ENCODE peak calls at places on chromosomes 11 and 22, in seven cellular contexts. R, V, J, E, B, F and S are unnamed samples.

GRCh38 chr22:38097557-38098409 is 12.7 kb downstream of the BAIAP2L2 start:
- DNase-seq in R (no peak), V (no peak), J (no peak), E (no peak), B (peak; percentile 95), F (no peak), S (peak; percentile 94)

GRCh38 chr11:6300325-6300724 is 20.0 kb downstream of the CAVIN3 start:
- DNase-seq in R (no peak), V (no peak), J (no peak), E (no peak), B (no peak), F (no peak), S (no peak)

GRCh38 chr11:43942651-43943356 is 367 bp downstream of the C11orf96 start:
- DNase-seq in R (no peak), V (peak; percentile 54), J (no peak), E (peak; percentile 43), B (peak; percentile 79), F (no peak), S (no peak)

GRCh38 chr22:44357296-44357961 is 44.7 kb upstream of the SHISAL1 start:
- DNase-seq in R (no peak), V (no peak), J (no peak), E (no peak), B (peak; percentile 64), F (no peak), S (peak; percentile 53)

GRCh38 chr22:19815093-19815822 is 39.4 kb downstream of the GNB1L start:
- DNase-seq in R (no peak), V (no peak), J (no peak), E (no peak), B (peak; percentile 10), F (no peak), S (no peak)

GRCh38 chr11:57277845-57278720 is 41.0 kb upstream of the APLNR start:
- DNase-seq in R (peak; percentile 59), V (peak; percentile 60), J (no peak), E (no peak), B (peak; percentile 93), F (peak; percentile 75), S (peak; percentile 92)

GRCh38 chr22:42857845-42858481 is 890 bp upstream of the ARFGAP3 start:
- DNase-seq in R (no peak), V (no peak), J (no peak), E (no peak), B (no peak), F (no peak), S (no peak)

GRCh38 chr11:81963018-81963417 is 770.6 kb downstream of the FAM181B start:
- DNase-seq in R (no peak), V (peak; percentile 3), J (no peak), E (peak; percentile 15), B (no peak), F (no peak), S (peak; percentile 23)

GRCh38 chr11:123493393-123494063 is 63.5 kb downstream of the GRAMD1B start:
- DNase-seq in R (no peak), V (no peak), J (no peak), E (no peak), B (peak; percentile 64), F (no peak), S (peak; percentile 76)

GRCh38 chr22:20418211-20418788 is 19.3 kb downstream of the SCARF2 start:
- DNase-seq in R (peak; percentile 64), V (peak; percentile 75), J (peak; percentile 31), E (peak; percentile 75), B (peak; percentile 92), F (peak; percentile 85), S (peak; percentile 85)

GRCh38 chr22:37647928-37648327 is 8.5 kb downstream of the SH3BP1 start:
- DNase-seq in R (no peak), V (peak; percentile 80), J (no peak), E (no peak), B (no peak), F (no peak), S (no peak)

GRCh38 chr11:30260813-30261212 is 30.0 kb downstream of the FSHB start:
- DNase-seq in R (no peak), V (no peak), J (no peak), E (no peak), B (no peak), F (no peak), S (no peak)

GRCh38 chr22:22934543-22935055 is 47.0 kb downstream of the IGLL5 start:
- DNase-seq in R (no peak), V (no peak), J (no peak), E (no peak), B (no peak), F (no peak), S (no peak)
- H3K4me3 ChIP-seq in R (no peak overlapping the region), V (no peak overlapping the region), J (no peak overlapping the region), E (no peak overlapping the region), B (no peak overlapping the region), F (no peak overlapping the region), S (no peak overlapping the region)

GRCh38 chr11:120776683-120777010 is 247.3 kb upstream of the TBCEL start:
- DNase-seq in R (no peak), V (no peak), J (no peak), E (no peak), B (peak; percentile 70), F (no peak), S (no peak)

GRCh38 chr11:120774591-120775386 is 249.1 kb upstream of the TBCEL start:
- DNase-seq in R (no peak), V (no peak), J (no peak), E (no peak), B (peak; percentile 37), F (no peak), S (peak; percentile 20)

GRCh38 chr11:120775986-120776682 is 247.8 kb upstream of the TBCEL start:
- DNase-seq in R (no peak), V (no peak), J (no peak), E (no peak), B (peak; percentile 77), F (no peak), S (peak; percentile 71)

GRCh38 chr11:120771551-120772060 is 252.3 kb upstream of the TBCEL start:
- DNase-seq in R (no peak), V (no peak), J (no peak), E (no peak), B (peak; percentile 48), F (no peak), S (no peak)

DNA sequence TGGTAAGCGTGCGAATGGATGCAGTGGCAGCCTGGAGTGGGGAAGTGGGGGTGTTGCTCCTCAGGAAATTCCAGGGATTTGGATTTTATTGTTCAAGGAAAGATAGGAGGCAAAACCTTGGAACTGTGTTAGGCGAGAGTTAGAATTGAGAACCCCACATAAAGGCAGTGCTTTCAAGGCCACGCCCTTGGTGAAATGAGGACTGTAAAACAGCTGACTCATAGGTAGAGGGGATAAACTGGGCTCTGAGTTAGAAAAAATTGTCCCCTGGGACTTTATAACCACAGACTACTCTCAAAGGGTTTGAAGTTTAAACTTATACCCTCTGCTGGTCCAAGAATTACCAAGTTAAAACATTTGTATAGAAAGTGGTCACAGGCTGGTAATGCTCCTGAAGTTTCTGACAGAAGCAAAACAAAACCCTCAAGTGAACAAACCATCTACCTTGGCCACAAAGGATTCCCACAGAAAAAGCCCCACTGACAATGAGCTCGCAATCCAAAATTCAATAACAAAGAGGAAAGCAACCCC is 250.3 kb upstream of the TBCEL start:
- DNase-seq in R (no peak), V (peak; percentile 4), J (no peak), E (peak; percentile 18), B (peak; percentile 10), F (no peak), S (no peak)
- H3K4me3 ChIP-seq in R (no peak overlapping the region), V (no peak overlapping the region), J (no peak overlapping the region), E (no peak overlapping the region), B (no peak overlapping the region), F (no peak overlapping the region), S (no peak overlapping the region)

GRCh38 chr22:46589141-46589748 is 30.9 kb upstream of the GRAMD4 start:
- DNase-seq in R (no peak), V (no peak), J (no peak), E (no peak), B (peak; percentile 44), F (no peak), S (no peak)

GRCh38 chr22:46589871-46590271 is 30.3 kb upstream of the GRAMD4 start:
- DNase-seq in R (no peak), V (no peak), J (no peak), E (no peak), B (no peak), F (no peak), S (no peak)

GRCh38 chr22:46587067-46587471 is 33.1 kb upstream of the GRAMD4 start:
- DNase-seq in R (no peak), V (no peak), J (no peak), E (no peak), B (no peak), F (no peak), S (no peak)

GRCh38 chr22:46587492-46588278 is 32.5 kb upstream of the GRAMD4 start:
- DNase-seq in R (no peak), V (no peak), J (no peak), E (peak; percentile 56), B (peak; percentile 45), F (peak; percentile 57), S (no peak)

GRCh38 chr22:46588279-46589140 is 31.7 kb upstream of the GRAMD4 start:
- DNase-seq in R (no peak), V (no peak), J (no peak), E (no peak), B (peak; percentile 51), F (peak; percentile 60), S (no peak)
- H3K4me3 ChIP-seq in R (no peak overlapping the region), V (no peak overlapping the region), J (no peak overlapping the region), E (peak overlapping the region; percentile 32), B (no peak overlapping the region), F (no peak overlapping the region), S (no peak overlapping the region)

GRCh38 chr22:29069476-29069875 is 3.4 kb upstream of the KREMEN1 start:
- DNase-seq in R (no peak), V (no peak), J (no peak), E (no peak), B (no peak), F (no peak), S (no peak)

GRCh38 chr22:29072193-29072978 is 449 bp upstream of the KREMEN1 start:
- DNase-seq in R (peak; percentile 81), V (peak; percentile 48), J (no peak), E (peak; percentile 96), B (peak; percentile 99), F (peak; percentile 87), S (peak; percentile 96)

GRCh38 chr22:29070490-29070889 is 2.3 kb upstream of the KREMEN1 start:
- DNase-seq in R (no peak), V (no peak), J (no peak), E (no peak), B (no peak), F (no peak), S (no peak)

GRCh38 chr22:29072979-29073617 is at the start of gene KREMEN1:
- DNase-seq in R (no peak), V (no peak), J (no peak), E (no peak), B (peak; percentile 76), F (no peak), S (no peak)

DNA sequence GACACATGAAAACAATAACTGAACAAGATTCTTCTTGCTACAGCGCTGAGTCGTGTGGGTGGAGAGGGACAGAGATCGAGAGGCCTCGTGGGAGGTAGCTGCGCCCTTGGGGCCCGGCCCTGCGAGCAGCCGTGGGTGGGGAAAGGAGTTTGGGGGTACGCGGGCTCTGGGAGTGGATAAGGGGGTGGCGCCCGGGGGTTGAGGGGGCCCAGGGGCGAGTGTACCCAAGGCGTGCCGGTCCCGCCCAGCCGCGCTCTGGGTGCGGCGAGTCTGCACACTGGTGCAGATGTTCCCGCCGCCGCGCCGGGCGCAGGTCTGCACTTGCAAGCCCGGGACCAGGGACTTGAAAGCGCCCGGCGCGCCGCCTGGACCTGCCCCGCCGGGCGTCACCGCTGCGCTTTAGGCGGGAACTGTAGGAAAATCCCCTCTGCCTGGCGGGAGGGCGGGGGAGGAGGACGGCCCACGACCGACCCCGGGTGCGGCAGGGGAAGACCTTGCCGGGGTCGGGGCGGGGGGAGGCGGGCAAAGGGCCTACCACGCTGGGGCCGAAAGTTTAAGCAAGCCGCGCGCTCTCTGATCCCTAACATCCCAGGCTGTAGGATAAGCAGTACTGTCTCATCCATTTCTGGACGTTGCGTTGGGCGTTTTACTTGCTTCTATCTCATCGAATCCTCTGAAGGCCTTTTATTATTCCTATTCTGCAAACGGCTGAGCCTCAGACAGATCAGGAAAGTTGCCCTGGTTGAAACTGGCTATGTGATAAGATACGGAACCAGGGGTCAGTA is 1.4 kb upstream of the KREMEN1 start:
- DNase-seq in R (no peak), V (peak; percentile 39), J (no peak), E (peak; percentile 79), B (peak; percentile 88), F (peak; percentile 35), S (peak; percentile 67)
- H3K4me3 ChIP-seq in R (peak overlapping the region; percentile 24), V (peak overlapping the region; percentile 20), J (peak overlapping the region; percentile 37), E (peak overlapping the region; percentile 60), B (peak overlapping the region; percentile 37), F (peak overlapping the region; percentile 48), S (no peak overlapping the region)